ENCODE peak calls at places on chromosome 16, in eight cellular contexts. A is A549; N is CD4-positive, CD25-positive, alpha-beta regulatory T cell; K is D341Med; P is RPMI8226; W is stimulated activated CD4-positive, alpha-beta T cell treated with anti-CD3 and anti-CD28 coated beads, Interleukin-12 subunit alpha, Interleukin-12 subunit beta, amount 100 ng/mL, for 4 hours; H is globus pallidus; M is sciatic nerve. I is an unnamed sample.

GRCh38 chr16:29757950-29758466 is 12.2 kb upstream of the C16orf54 start:
- DNase-seq in H (no peak), P (no peak), W (no peak), K (no peak), N (no peak), M (no peak), A (no peak), I (no peak)

GRCh38 chr16:56994311-56994710 is 5.0 kb downstream of the NLRC5 start:
- DNase-seq in M (peak), H (no peak), K (peak), N (no peak), A (no peak), P (no peak), W (no peak), I (no peak)

GRCh38 chr16:85361441-85362118 is 249.3 kb upstream of the CIBAR2 start:
- DNase-seq in H (no peak), W (no peak), K (no peak), N (no peak), A (no peak), M (no peak), P (no peak), I (no peak)

GRCh38 chr16:68488559-68488958 is 40.3 kb upstream of the SMPD3 start:
- DNase-seq in P (peak), K (no peak), W (no peak), M (no peak), A (no peak), H (no peak), N (no peak), I (no peak)

GRCh38 chr16:83187404-83187803 is 560.6 kb downstream of the CDH13 start:
- DNase-seq in W (no peak), N (no peak), K (no peak), A (no peak), P (no peak), M (no peak), H (no peak), I (no peak)

GRCh38 chr16:11059588-11059987 is 115.2 kb downstream of the CLEC16A start:
- DNase-seq in W (no peak), H (no peak), N (no peak), K (no peak), M (no peak), A (no peak), P (no peak), I (peak)

GRCh38 chr16:54359086-54359485 is 72.5 kb upstream of the IRX3 start:
- DNase-seq in N (no peak), K (no peak), M (no peak), H (no peak), W (no peak), A (no peak), P (no peak), I (no peak)

GRCh38 chr16:87463722-87464690 is 28.8 kb downstream of the ZCCHC14 start:
- DNase-seq in P (no peak), H (peak), M (peak), A (no peak), N (no peak), W (peak), K (no peak), I (peak)

GRCh38 chr16:68367034-68367433 is 56.2 kb downstream of the PRMT7 start:
- DNase-seq in H (no peak), N (no peak), M (no peak), K (peak), A (peak), P (peak), W (peak), I (no peak)

GRCh38 chr16:67749436-67750078 is 30.4 kb upstream of the GFOD2 start:
- DNase-seq in K (no peak), A (no peak), W (no peak), H (no peak), N (no peak), P (no peak), M (no peak), I (no peak)

GRCh38 chr16:67881557-67882220 is 3.0 kb upstream of the NRN1L start:
- DNase-seq in P (no peak), H (peak), A (no peak), W (no peak), N (no peak), K (no peak), M (no peak), I (no peak)

GRCh38 chr16:11973065-11973464 is 3.5 kb upstream of the SNX29 start:
- DNase-seq in P (no peak), H (no peak), M (no peak), A (no peak), K (no peak), N (no peak), W (no peak), I (no peak)

GRCh38 chr16:56999409-57000270 is 10.3 kb downstream of the NLRC5 start:
- DNase-seq in N (peak), W (no peak), A (no peak), H (no peak), P (no peak), M (peak), K (peak), I (no peak)